ENCODE peak calls at places on chromosomes 3 and 15, in eight cellular contexts. C is lower leg skin, W is HL-60, A is WTC11, E is transverse colon, I is pons, F is NT2/D1, B is astrocyte of the spinal cord. N is an unnamed sample.

GRCh38 chr3:89059201-89059600 is 48.2 kb upstream of the EPHA3 start:
- DNase-seq in C (no peak), W (peak; percentile 23), A (no peak), E (no peak), I (no peak), F (no peak), B (peak; percentile 82), N (no peak)

GRCh38 chr3:54046677-54047214 is 75.6 kb upstream of the CACNA2D3 start:
- DNase-seq in C (no peak), W (no peak), A (no peak), E (no peak), I (no peak), F (no peak), B (no peak), N (peak; percentile 37)

GRCh38 chr3:107619549-107619948 is 96.8 kb downstream of the BBX start:
- DNase-seq in C (no peak), W (no peak), A (no peak), E (no peak), I (no peak), F (no peak), B (no peak), N (no peak)

GRCh38 chr3:152269423-152270144 is 855 bp downstream of the MBNL1 start:
- DNase-seq in C (peak; percentile 86), W (peak; percentile 51), A (no peak), E (peak; percentile 73), I (peak; percentile 67), F (no peak), B (peak; percentile 93), N (peak; percentile 94)

GRCh38 chr15:80501453-80501852 is 97.3 kb downstream of the ARNT2 start:
- DNase-seq in C (no peak), W (no peak), A (no peak), E (no peak), I (no peak), F (no peak), B (no peak), N (no peak)

GRCh38 chr3:179410317-179410716 is 41.0 kb downstream of the GNB4 start:
- DNase-seq in C (no peak), W (no peak), A (no peak), E (no peak), I (no peak), F (no peak), B (peak; percentile 12), N (peak; percentile 20)

GRCh38 chr3:115418583-115418982 is 204.7 kb upstream of the GAP43 start:
- DNase-seq in C (no peak), W (no peak), A (no peak), E (no peak), I (no peak), F (no peak), B (no peak), N (no peak)

GRCh38 chr15:32747886-32748285 is 30.1 kb downstream of the GREM1 start:
- DNase-seq in C (no peak), W (no peak), A (no peak), E (no peak), I (no peak), F (no peak), B (no peak), N (peak; percentile 37)

GRCh38 chr3:126524429-126524988 is 554 bp downstream of the CHST13 start:
- DNase-seq in C (no peak), W (no peak), A (no peak), E (peak; percentile 32), I (no peak), F (no peak), B (no peak), N (no peak)

GRCh38 chr3:129888739-129889138 is 4.8 kb downstream of the TMCC1 start:
- DNase-seq in C (no peak), W (no peak), A (no peak), E (no peak), I (no peak), F (no peak), B (peak; percentile 93), N (peak; percentile 93)

GRCh38 chr3:134029256-134029733 is 430 bp downstream of the SLCO2A1 start:
- DNase-seq in C (peak; percentile 81), W (no peak), A (no peak), E (no peak), I (no peak), F (no peak), B (peak; percentile 38), N (no peak)